ENCODE peak calls at places on chromosomes 3 and 15, in nine cellular contexts. One of them, this sample, is unnamed.

GRCh38 chr3:9793161-9793781 is 389 bp downstream of the ARPC4 start:
- DNase-seq in CD8-positive, alpha-beta T cell: no peak
- DNase-seq in fibroblast of the aortic adventitia: peak
- DNase-seq in A549: peak
- DNase-seq in spleen: no peak
- DNase-seq in Karpas-422: peak
- DNase-seq in heart left ventricle: peak
- DNase-seq in uterus: no peak
- DNase-seq in bronchial epithelial cell: peak
- DNase-seq in this sample: peak

GRCh38 chr3:55449527-55449926 is 37.6 kb downstream of the WNT5A start:
- DNase-seq in CD8-positive, alpha-beta T cell: no peak
- DNase-seq in fibroblast of the aortic adventitia: no peak
- DNase-seq in A549: no peak
- DNase-seq in spleen: no peak
- DNase-seq in Karpas-422: no peak
- DNase-seq in heart left ventricle: no peak
- DNase-seq in uterus: no peak
- DNase-seq in bronchial epithelial cell: no peak
- DNase-seq in this sample: no peak

GRCh38 chr3:127455541-127456450 is 134.7 kb downstream of the TPRA1 start:
- DNase-seq in CD8-positive, alpha-beta T cell: peak
- DNase-seq in fibroblast of the aortic adventitia: peak
- DNase-seq in A549: peak
- DNase-seq in spleen: peak
- DNase-seq in Karpas-422: peak
- DNase-seq in heart left ventricle: peak
- DNase-seq in uterus: no peak
- DNase-seq in bronchial epithelial cell: peak
- DNase-seq in this sample: peak

GRCh38 chr3:97979610-97980009 is 7.4 kb upstream of the RIOX2 start:
- DNase-seq in CD8-positive, alpha-beta T cell: no peak
- DNase-seq in fibroblast of the aortic adventitia: no peak
- DNase-seq in A549: peak
- DNase-seq in spleen: no peak
- DNase-seq in Karpas-422: no peak
- DNase-seq in heart left ventricle: peak
- DNase-seq in uterus: no peak
- DNase-seq in bronchial epithelial cell: no peak
- DNase-seq in this sample: no peak

GRCh38 chr3:149581248-149581647 is 76.6 kb downstream of the WWTR1 start:
- DNase-seq in CD8-positive, alpha-beta T cell: no peak
- DNase-seq in fibroblast of the aortic adventitia: no peak
- DNase-seq in A549: no peak
- DNase-seq in spleen: no peak
- DNase-seq in Karpas-422: no peak
- DNase-seq in heart left ventricle: no peak
- DNase-seq in uterus: no peak
- DNase-seq in bronchial epithelial cell: peak
- DNase-seq in this sample: peak

GRCh38 chr3:49673131-49673714 is 928 bp upstream of the APEH start:
- DNase-seq in CD8-positive, alpha-beta T cell: no peak
- DNase-seq in fibroblast of the aortic adventitia: no peak
- DNase-seq in A549: peak
- DNase-seq in spleen: no peak
- DNase-seq in Karpas-422: peak
- DNase-seq in heart left ventricle: no peak
- DNase-seq in uterus: no peak
- DNase-seq in bronchial epithelial cell: peak
- DNase-seq in this sample: no peak

GRCh38 chr15:35505152-35505551 is 40.8 kb downstream of the DPH6 start:
- DNase-seq in CD8-positive, alpha-beta T cell: no peak
- DNase-seq in fibroblast of the aortic adventitia: no peak
- DNase-seq in A549: no peak
- DNase-seq in spleen: no peak
- DNase-seq in Karpas-422: no peak
- DNase-seq in heart left ventricle: no peak
- DNase-seq in uterus: no peak
- DNase-seq in bronchial epithelial cell: no peak
- DNase-seq in this sample: no peak

GRCh38 chr15:89322822-89323221 is 11.8 kb downstream of the POLG start:
- DNase-seq in CD8-positive, alpha-beta T cell: no peak
- DNase-seq in fibroblast of the aortic adventitia: no peak
- DNase-seq in A549: no peak
- DNase-seq in spleen: no peak
- DNase-seq in Karpas-422: no peak
- DNase-seq in heart left ventricle: no peak
- DNase-seq in uterus: no peak
- DNase-seq in bronchial epithelial cell: no peak
- DNase-seq in this sample: no peak

GRCh38 chr3:10833855-10834414 is 17.9 kb downstream of the SLC6A11 start:
- DNase-seq in CD8-positive, alpha-beta T cell: no peak
- DNase-seq in fibroblast of the aortic adventitia: no peak
- DNase-seq in A549: no peak
- DNase-seq in spleen: no peak
- DNase-seq in Karpas-422: no peak
- DNase-seq in heart left ventricle: no peak
- DNase-seq in uterus: no peak
- DNase-seq in bronchial epithelial cell: no peak
- DNase-seq in this sample: no peak

GRCh38 chr15:95041297-95041696 is 809.9 kb downstream of the MCTP2 start:
- DNase-seq in CD8-positive, alpha-beta T cell: no peak
- DNase-seq in fibroblast of the aortic adventitia: no peak
- DNase-seq in A549: no peak
- DNase-seq in spleen: no peak
- DNase-seq in Karpas-422: no peak
- DNase-seq in heart left ventricle: no peak
- DNase-seq in uterus: no peak
- DNase-seq in bronchial epithelial cell: no peak
- DNase-seq in this sample: no peak

GRCh38 chr3:169760479-169760878 is 4.4 kb downstream of the TERC start:
- DNase-seq in CD8-positive, alpha-beta T cell: no peak
- DNase-seq in fibroblast of the aortic adventitia: peak
- DNase-seq in A549: peak
- DNase-seq in spleen: no peak
- DNase-seq in Karpas-422: no peak
- DNase-seq in heart left ventricle: no peak
- DNase-seq in uterus: no peak
- DNase-seq in bronchial epithelial cell: peak
- DNase-seq in this sample: peak

GRCh38 chr15:79157631-79158592 is 67.3 kb upstream of the RASGRF1 start:
- DNase-seq in CD8-positive, alpha-beta T cell: no peak
- DNase-seq in fibroblast of the aortic adventitia: no peak
- DNase-seq in A549: no peak
- DNase-seq in spleen: no peak
- DNase-seq in Karpas-422: no peak
- DNase-seq in heart left ventricle: no peak
- DNase-seq in uterus: no peak
- DNase-seq in bronchial epithelial cell: peak
- DNase-seq in this sample: no peak

GRCh38 chr15:71294636-71295241 is 179.5 kb downstream of the THSD4 start:
- DNase-seq in CD8-positive, alpha-beta T cell: no peak
- DNase-seq in fibroblast of the aortic adventitia: peak
- DNase-seq in A549: peak
- DNase-seq in spleen: no peak
- DNase-seq in Karpas-422: no peak
- DNase-seq in heart left ventricle: no peak
- DNase-seq in uterus: peak
- DNase-seq in bronchial epithelial cell: peak
- DNase-seq in this sample: peak

GRCh38 chr3:142858043-142858442 is 30.8 kb downstream of the PCOLCE2 start:
- DNase-seq in CD8-positive, alpha-beta T cell: no peak
- DNase-seq in fibroblast of the aortic adventitia: no peak
- DNase-seq in A549: no peak
- DNase-seq in spleen: no peak
- DNase-seq in Karpas-422: no peak
- DNase-seq in heart left ventricle: no peak
- DNase-seq in uterus: no peak
- DNase-seq in bronchial epithelial cell: no peak
- DNase-seq in this sample: no peak
- H3K4me3 ChIP-seq in CD8-positive, alpha-beta T cell: no peak
- H3K4me3 ChIP-seq in fibroblast of the aortic adventitia: no peak
- H3K4me3 ChIP-seq in A549: no peak
- H3K4me3 ChIP-seq in spleen: no peak
- H3K4me3 ChIP-seq in Karpas-422: no peak
- H3K4me3 ChIP-seq in heart left ventricle: no peak
- H3K4me3 ChIP-seq in uterus: no peak
- H3K4me3 ChIP-seq in bronchial epithelial cell: no peak
- H3K4me3 ChIP-seq in this sample: no peak

GRCh38 chr3:196639517-196640500 is at the start of gene NRROS:
- DNase-seq in CD8-positive, alpha-beta T cell: peak
- DNase-seq in fibroblast of the aortic adventitia: peak
- DNase-seq in A549: no peak
- DNase-seq in spleen: peak
- DNase-seq in Karpas-422: peak
- DNase-seq in heart left ventricle: peak
- DNase-seq in uterus: peak
- DNase-seq in bronchial epithelial cell: peak
- DNase-seq in this sample: peak

GRCh38 chr3:196638922-196639516 is 475 bp upstream of the NRROS start:
- DNase-seq in CD8-positive, alpha-beta T cell: no peak
- DNase-seq in fibroblast of the aortic adventitia: no peak
- DNase-seq in A549: no peak
- DNase-seq in spleen: no peak
- DNase-seq in Karpas-422: no peak
- DNase-seq in heart left ventricle: no peak
- DNase-seq in uterus: no peak
- DNase-seq in bronchial epithelial cell: no peak
- DNase-seq in this sample: peak

GRCh38 chr3:196641278-196642058 is 2.0 kb downstream of the NRROS start:
- DNase-seq in CD8-positive, alpha-beta T cell: no peak
- DNase-seq in fibroblast of the aortic adventitia: no peak
- DNase-seq in A549: no peak
- DNase-seq in spleen: no peak
- DNase-seq in Karpas-422: no peak
- DNase-seq in heart left ventricle: no peak
- DNase-seq in uterus: no peak
- DNase-seq in bronchial epithelial cell: no peak
- DNase-seq in this sample: no peak

GRCh38 chr3:196643201-196643749 is 3.8 kb downstream of the NRROS start:
- DNase-seq in CD8-positive, alpha-beta T cell: peak
- DNase-seq in fibroblast of the aortic adventitia: no peak
- DNase-seq in A549: no peak
- DNase-seq in spleen: peak
- DNase-seq in Karpas-422: peak
- DNase-seq in heart left ventricle: no peak
- DNase-seq in uterus: no peak
- DNase-seq in bronchial epithelial cell: no peak
- DNase-seq in this sample: no peak

DNA sequence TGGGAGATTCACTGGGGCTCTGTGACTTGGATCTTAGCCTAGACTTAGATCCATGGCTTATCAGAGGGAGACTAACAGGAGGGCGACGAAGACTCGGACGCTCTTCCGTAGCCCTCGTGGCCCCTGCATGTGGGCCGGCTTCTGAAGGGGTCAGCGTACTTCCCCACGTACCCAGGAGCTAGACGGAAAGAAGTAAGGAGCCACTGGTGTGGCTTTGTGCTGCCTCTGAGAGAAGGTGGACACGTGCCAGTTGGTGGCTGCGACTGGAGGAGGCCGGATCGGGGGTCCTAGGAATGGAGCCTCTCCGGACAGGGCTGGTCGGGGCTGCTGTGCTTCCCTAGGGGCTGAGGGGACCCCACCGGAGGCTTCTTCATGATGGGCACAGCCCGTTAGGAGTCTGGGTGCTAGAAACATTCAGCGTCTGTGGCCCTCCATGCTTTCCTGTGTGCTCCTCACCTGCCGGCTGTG is 1.0 kb downstream of the NRROS start:
- DNase-seq in CD8-positive, alpha-beta T cell: no peak
- DNase-seq in fibroblast of the aortic adventitia: no peak
- DNase-seq in A549: no peak
- DNase-seq in spleen: no peak
- DNase-seq in Karpas-422: no peak
- DNase-seq in heart left ventricle: no peak
- DNase-seq in uterus: no peak
- DNase-seq in bronchial epithelial cell: no peak
- DNase-seq in this sample: no peak
- H3K4me3 ChIP-seq in CD8-positive, alpha-beta T cell: peak
- H3K4me3 ChIP-seq in fibroblast of the aortic adventitia: no peak
- H3K4me3 ChIP-seq in A549: no peak
- H3K4me3 ChIP-seq in spleen: peak
- H3K4me3 ChIP-seq in Karpas-422: no peak
- H3K4me3 ChIP-seq in heart left ventricle: peak
- H3K4me3 ChIP-seq in uterus: peak
- H3K4me3 ChIP-seq in bronchial epithelial cell: no peak
- H3K4me3 ChIP-seq in this sample: no peak

GRCh38 chr3:155080692-155081091 is 573 bp downstream of the MME start:
- DNase-seq in CD8-positive, alpha-beta T cell: no peak
- DNase-seq in fibroblast of the aortic adventitia: peak
- DNase-seq in A549: no peak
- DNase-seq in spleen: no peak
- DNase-seq in Karpas-422: peak
- DNase-seq in heart left ventricle: no peak
- DNase-seq in uterus: no peak
- DNase-seq in bronchial epithelial cell: no peak
- DNase-seq in this sample: no peak
- H3K4me3 ChIP-seq in CD8-positive, alpha-beta T cell: no peak
- H3K4me3 ChIP-seq in fibroblast of the aortic adventitia: peak
- H3K4me3 ChIP-seq in A549: no peak
- H3K4me3 ChIP-seq in spleen: peak
- H3K4me3 ChIP-seq in Karpas-422: peak
- H3K4me3 ChIP-seq in heart left ventricle: peak
- H3K4me3 ChIP-seq in uterus: no peak
- H3K4me3 ChIP-seq in bronchial epithelial cell: no peak
- H3K4me3 ChIP-seq in this sample: peak

GRCh38 chr3:72996473-72997333 is at the start of gene PPP4R2:
- DNase-seq in CD8-positive, alpha-beta T cell: peak
- DNase-seq in fibroblast of the aortic adventitia: peak
- DNase-seq in A549: peak
- DNase-seq in spleen: peak
- DNase-seq in Karpas-422: peak
- DNase-seq in heart left ventricle: peak
- DNase-seq in uterus: peak
- DNase-seq in bronchial epithelial cell: peak
- DNase-seq in this sample: peak

GRCh38 chr3:72998489-72998888 is 1.9 kb downstream of the PPP4R2 start:
- DNase-seq in CD8-positive, alpha-beta T cell: no peak
- DNase-seq in fibroblast of the aortic adventitia: peak
- DNase-seq in A549: no peak
- DNase-seq in spleen: no peak
- DNase-seq in Karpas-422: no peak
- DNase-seq in heart left ventricle: no peak
- DNase-seq in uterus: no peak
- DNase-seq in bronchial epithelial cell: no peak
- DNase-seq in this sample: no peak

GRCh38 chr3:72995337-72995736 is 1.3 kb upstream of the PPP4R2 start:
- DNase-seq in CD8-positive, alpha-beta T cell: no peak
- DNase-seq in fibroblast of the aortic adventitia: no peak
- DNase-seq in A549: no peak
- DNase-seq in spleen: no peak
- DNase-seq in Karpas-422: no peak
- DNase-seq in heart left ventricle: no peak
- DNase-seq in uterus: peak
- DNase-seq in bronchial epithelial cell: no peak
- DNase-seq in this sample: no peak

GRCh38 chr3:72997421-72997961 is 880 bp downstream of the PPP4R2 start:
- DNase-seq in CD8-positive, alpha-beta T cell: peak
- DNase-seq in fibroblast of the aortic adventitia: peak
- DNase-seq in A549: peak
- DNase-seq in spleen: no peak
- DNase-seq in Karpas-422: peak
- DNase-seq in heart left ventricle: no peak
- DNase-seq in uterus: no peak
- DNase-seq in bronchial epithelial cell: peak
- DNase-seq in this sample: peak

GRCh38 chr3:72996121-72996472 is 514 bp upstream of the PPP4R2 start:
- DNase-seq in CD8-positive, alpha-beta T cell: no peak
- DNase-seq in fibroblast of the aortic adventitia: no peak
- DNase-seq in A549: no peak
- DNase-seq in spleen: peak
- DNase-seq in Karpas-422: no peak
- DNase-seq in heart left ventricle: peak
- DNase-seq in uterus: peak
- DNase-seq in bronchial epithelial cell: no peak
- DNase-seq in this sample: no peak
- H3K4me3 ChIP-seq in CD8-positive, alpha-beta T cell: peak
- H3K4me3 ChIP-seq in fibroblast of the aortic adventitia: peak
- H3K4me3 ChIP-seq in A549: peak
- H3K4me3 ChIP-seq in spleen: peak
- H3K4me3 ChIP-seq in Karpas-422: peak
- H3K4me3 ChIP-seq in heart left ventricle: no peak
- H3K4me3 ChIP-seq in uterus: peak
- H3K4me3 ChIP-seq in bronchial epithelial cell: peak
- H3K4me3 ChIP-seq in this sample: peak